ENCODE peak calls at places on chromosomes 13 and 19, in eight cellular contexts. Q, N, H, O, V, J, X and D are unnamed samples.

GRCh38 chr13:28099396-28100148 is 804 bp downstream of the FLT3 start:
- DNase-seq in J (no peak), H (no peak), X (no peak), V (no peak), N (no peak), Q (no peak), O (no peak), D (no peak)

GRCh38 chr13:40798380-40798779 is 9.0 kb downstream of the SLC25A15 start:
- DNase-seq in N (no peak), V (peak; percentile 28), Q (no peak), X (no peak), J (no peak), H (no peak), O (no peak), D (no peak)

GRCh38 chr19:55600336-55601028 is 394 bp downstream of the ZNF524 start:
- DNase-seq in X (peak; percentile 90), Q (peak; percentile 89), N (no peak), O (peak; percentile 80), J (no peak), H (no peak), V (peak; percentile 89), D (no peak)

GRCh38 chr19:42488783-42489521 is 39.3 kb downstream of the CEACAM1 start:
- DNase-seq in X (no peak), J (no peak), O (no peak), Q (no peak), H (peak; percentile 84), N (no peak), V (no peak), D (no peak)

GRCh38 chr19:42184401-42184861 is 33.0 kb downstream of the DEDD2 start:
- DNase-seq in N (peak; percentile 52), X (peak; percentile 75), V (peak; percentile 68), J (peak; percentile 88), O (peak; percentile 55), H (peak; percentile 91), Q (peak; percentile 90), D (peak; percentile 44)

GRCh38 chr13:48236528-48237353 is 3.7 kb downstream of the ITM2B start:
- DNase-seq in O (no peak), X (no peak), V (no peak), H (no peak), J (peak; percentile 78), N (no peak), Q (no peak), D (no peak)

GRCh38 chr13:23639672-23640275 is 69.6 kb downstream of the TNFRSF19 start:
- DNase-seq in H (no peak), O (no peak), N (no peak), V (no peak), J (no peak), X (no peak), Q (no peak), D (no peak)

GRCh38 chr13:40503966-40504591 is 162.4 kb downstream of the FOXO1 start:
- DNase-seq in X (no peak), V (no peak), J (peak; percentile 91), Q (no peak), O (no peak), H (no peak), N (no peak), D (no peak)

GRCh38 chr13:42681394-42681793 is 100.0 kb upstream of the FAM216B start:
- DNase-seq in V (no peak), X (no peak), H (no peak), Q (no peak), N (no peak), J (no peak), O (no peak), D (no peak)

GRCh38 chr13:99572921-99573320 is 71.6 kb downstream of the TM9SF2 start:
- DNase-seq in H (no peak), N (no peak), Q (no peak), O (no peak), J (peak; percentile 55), V (no peak), X (no peak), D (no peak)

GRCh38 chr19:46861691-46862503 is 1.1 kb downstream of the ARHGAP35 start:
- DNase-seq in J (no peak), Q (no peak), V (no peak), N (no peak), O (no peak), X (no peak), H (peak; percentile 28), D (no peak)

GRCh38 chr19:7533281-7533819 is 2.2 kb upstream of the PNPLA6 start:
- DNase-seq in J (peak; percentile 79), O (peak; percentile 83), X (no peak), H (no peak), N (no peak), V (no peak), Q (peak; percentile 92), D (no peak)

GRCh38 chr19:51514866-51515481 is 13.4 kb upstream of the SIGLEC12 start:
- DNase-seq in J (peak; percentile 72), V (peak; percentile 26), Q (no peak), N (no peak), X (no peak), H (peak; percentile 56), O (no peak), D (peak; percentile 7)

GRCh38 chr13:74015137-74015536 is 119.1 kb downstream of the KLF12 start:
- DNase-seq in V (no peak), H (no peak), N (no peak), O (no peak), X (no peak), J (peak; percentile 4), Q (no peak), D (no peak)

GRCh38 chr19:6278740-6279619 is 795 bp downstream of the MLLT1 start:
- DNase-seq in N (no peak), J (no peak), V (no peak), X (no peak), O (peak; percentile 35), H (no peak), Q (no peak), D (no peak)

GRCh38 chr19:54373781-54374266 is 9.1 kb upstream of the LAIR1 start:
- DNase-seq in V (no peak), H (no peak), O (no peak), J (no peak), Q (no peak), N (no peak), X (no peak), D (no peak)

GRCh38 chr19:52722062-52723005 is 12.5 kb downstream of the ZNF611 start:
- DNase-seq in J (peak; percentile 41), O (no peak), H (no peak), Q (no peak), X (no peak), N (no peak), V (no peak), D (peak; percentile 78)

GRCh38 chr13:73934215-73934623 is 200.0 kb downstream of the KLF12 start:
- DNase-seq in X (no peak), Q (no peak), V (no peak), N (no peak), H (no peak), J (no peak), O (no peak), D (no peak)

GRCh38 chr19:33303791-33304759 is 1.7 kb upstream of the CEBPA start:
- DNase-seq in N (no peak), O (no peak), H (no peak), V (no peak), Q (no peak), J (peak; percentile 14), X (no peak), D (no peak)

GRCh38 chr13:51453959-51454703 is 1.3 kb upstream of the INTS6 start:
- DNase-seq in N (peak; percentile 6), J (no peak), O (peak; percentile 22), Q (peak; percentile 73), H (no peak), X (no peak), V (no peak), D (no peak)

GRCh38 chr19:3893509-3894179 is 13.2 kb downstream of the ATCAY start:
- DNase-seq in N (no peak), H (no peak), X (no peak), O (no peak), Q (no peak), J (no peak), V (no peak), D (no peak)

GRCh38 chr19:16301999-16302694 is 22.5 kb upstream of the KLF2 start:
- DNase-seq in V (no peak), Q (no peak), X (no peak), H (peak; percentile 69), J (no peak), N (no peak), O (no peak), D (no peak)

GRCh38 chr19:10404888-10405808 is 1.8 kb upstream of the CDC37 start:
- DNase-seq in N (no peak), H (no peak), X (no peak), V (no peak), J (no peak), O (no peak), Q (no peak), D (no peak)

GRCh38 chr19:32469796-32470195 is 64.2 kb downstream of the DPY19L3 start:
- DNase-seq in X (no peak), Q (no peak), O (no peak), N (no peak), J (no peak), H (no peak), V (no peak), D (no peak)

GRCh38 chr19:9966448-9966847 is 30.1 kb upstream of the OLFM2 start:
- DNase-seq in H (no peak), J (no peak), Q (no peak), O (no peak), N (no peak), X (no peak), V (no peak), D (no peak)

GRCh38 chr13:97274782-97275252 is 52.7 kb downstream of the MBNL2 start:
- DNase-seq in Q (no peak), N (no peak), J (peak; percentile 70), V (no peak), X (no peak), H (no peak), O (no peak), D (no peak)

GRCh38 chr13:73924607-73925006 is 209.6 kb downstream of the KLF12 start:
- DNase-seq in H (no peak), J (no peak), Q (no peak), O (no peak), V (no peak), N (no peak), X (no peak), D (no peak)

GRCh38 chr19:44345969-44346368 is 10.5 kb downstream of the ZNF112 start:
- DNase-seq in J (no peak), Q (no peak), N (no peak), H (no peak), V (no peak), X (peak; percentile 82), O (no peak), D (no peak)

GRCh38 chr19:6032827-6033226 is 54.9 kb upstream of the RANBP3 start:
- DNase-seq in N (no peak), Q (no peak), H (no peak), J (no peak), O (no peak), V (no peak), X (no peak), D (no peak)

GRCh38 chr19:5356918-5357317 is 16.3 kb upstream of the PTPRS start:
- DNase-seq in Q (no peak), J (no peak), X (no peak), O (no peak), N (no peak), H (no peak), V (no peak), D (no peak)

GRCh38 chr19:51664131-51664530 is 17.5 kb upstream of the SIGLEC14 start:
- DNase-seq in O (no peak), N (no peak), X (no peak), Q (no peak), H (no peak), V (no peak), J (no peak), D (no peak)

GRCh38 chr13:35554972-35555623 is 78.6 kb upstream of the MAB21L1 start:
- DNase-seq in J (no peak), Q (no peak), V (no peak), X (no peak), O (no peak), N (no peak), H (no peak), D (no peak)